ENCODE peak calls at places on chromosome 17, in ten cellular contexts. O is pancreas; B is CD8-positive, alpha-beta memory T cell; U is upper lobe of right lung; A is heart right ventricle; I is fibroblast of lung; T is naive thymus-derived CD4-positive, alpha-beta T cell; S is ascending aorta; R is neuronal stem cell; E is psoas muscle. M is an unnamed sample. For H3K27me3, the result is how much of the 10 kb centered on the place peaks cover.

GRCh38 chr17:67322039-67322787 is 44.2 kb downstream of the PSMD12 start:
- DNase-seq in O (no peak), B (no peak), U (no peak), A (no peak), I (no peak), T (no peak), S (no peak), R (peak), E (no peak), M (no peak)

GRCh38 chr17:9044796-9045470 is 23.6 kb downstream of the NTN1 start:
- DNase-seq in O (no peak), B (no peak), U (no peak), A (no peak), I (no peak), T (no peak), S (no peak), R (no peak), E (no peak), M (no peak)

GRCh38 chr17:8119575-8120519 is 1.5 kb upstream of the ALOXE3 start:
- DNase-seq in O (peak), B (peak), U (peak), A (peak), I (peak), T (peak), S (no peak), R (peak), E (peak), M (peak)

GRCh38 chr17:28460901-28461300 is 12.5 kb upstream of the SLC13A2 start:
- DNase-seq in O (no peak), B (no peak), U (no peak), A (no peak), I (no peak), T (no peak), S (no peak), R (no peak), E (no peak), M (no peak)

GRCh38 chr17:66275651-66276050 is 26.8 kb upstream of the PRKCA start:
- DNase-seq in O (no peak), B (no peak), U (no peak), A (no peak), I (peak), T (no peak), S (peak), R (no peak), E (no peak), M (no peak)

GRCh38 chr17:29412780-29413565 is 22.8 kb downstream of the TAOK1 start:
- DNase-seq in O (no peak), B (no peak), U (peak), A (no peak), I (peak), T (no peak), S (no peak), R (no peak), E (no peak), M (no peak)

GRCh38 chr17:45339646-45340605 is 23.1 kb upstream of the MAP3K14 start:
- DNase-seq in O (no peak), B (no peak), U (peak), A (no peak), I (no peak), T (no peak), S (peak), R (no peak), E (no peak), M (no peak)

GRCh38 chr17:83161298-83162034 is 82.1 kb downstream of the METRNL start:
- DNase-seq in O (no peak), B (no peak), U (peak), A (no peak), I (peak), T (no peak), S (no peak), R (no peak), E (no peak), M (no peak)

GRCh38 chr17:72387969-72388368 is 267.1 kb downstream of the SOX9 start:
- DNase-seq in O (no peak), B (no peak), U (no peak), A (no peak), I (no peak), T (no peak), S (no peak), R (no peak), E (no peak), M (no peak)

GRCh38 chr17:62919388-62919787 is 46.6 kb upstream of the TANC2 start:
- DNase-seq in O (no peak), B (no peak), U (no peak), A (no peak), I (peak), T (no peak), S (no peak), R (no peak), E (no peak), M (no peak)

GRCh38 chr17:48465884-48466283 is 35.9 kb upstream of the SKAP1 start:
- DNase-seq in O (no peak), B (no peak), U (no peak), A (no peak), I (no peak), T (no peak), S (no peak), R (no peak), E (no peak), M (no peak)

GRCh38 chr17:75723201-75723930 is 2.1 kb downstream of the ITGB4 start:
- DNase-seq in O (peak), B (no peak), U (no peak), A (no peak), I (no peak), T (no peak), S (no peak), R (no peak), E (no peak), M (no peak)
- H3K27me3 ChIP-seq in O (under half), B (under half), U (under half), A (under half), I (under half), T (under half), S (under half), R (half or more), E (under half), M (under half)

GRCh38 chr17:37047631-37048104 is 98.9 kb downstream of the AATF start:
- DNase-seq in O (peak), B (peak), U (peak), A (peak), I (peak), T (peak), S (peak), R (peak), E (peak), M (peak)

GRCh38 chr17:37043201-37043600 is 94.4 kb downstream of the AATF start:
- DNase-seq in O (no peak), B (no peak), U (no peak), A (no peak), I (no peak), T (no peak), S (no peak), R (no peak), E (no peak), M (no peak)

GRCh38 chr17:37048806-37049205 is 100.1 kb downstream of the AATF start:
- DNase-seq in O (no peak), B (no peak), U (no peak), A (no peak), I (no peak), T (no peak), S (no peak), R (no peak), E (no peak), M (no peak)

GRCh38 chr17:37041931-37042330 is 93.2 kb downstream of the AATF start:
- DNase-seq in O (no peak), B (no peak), U (no peak), A (no peak), I (no peak), T (no peak), S (no peak), R (no peak), E (no peak), M (no peak)

DNA sequence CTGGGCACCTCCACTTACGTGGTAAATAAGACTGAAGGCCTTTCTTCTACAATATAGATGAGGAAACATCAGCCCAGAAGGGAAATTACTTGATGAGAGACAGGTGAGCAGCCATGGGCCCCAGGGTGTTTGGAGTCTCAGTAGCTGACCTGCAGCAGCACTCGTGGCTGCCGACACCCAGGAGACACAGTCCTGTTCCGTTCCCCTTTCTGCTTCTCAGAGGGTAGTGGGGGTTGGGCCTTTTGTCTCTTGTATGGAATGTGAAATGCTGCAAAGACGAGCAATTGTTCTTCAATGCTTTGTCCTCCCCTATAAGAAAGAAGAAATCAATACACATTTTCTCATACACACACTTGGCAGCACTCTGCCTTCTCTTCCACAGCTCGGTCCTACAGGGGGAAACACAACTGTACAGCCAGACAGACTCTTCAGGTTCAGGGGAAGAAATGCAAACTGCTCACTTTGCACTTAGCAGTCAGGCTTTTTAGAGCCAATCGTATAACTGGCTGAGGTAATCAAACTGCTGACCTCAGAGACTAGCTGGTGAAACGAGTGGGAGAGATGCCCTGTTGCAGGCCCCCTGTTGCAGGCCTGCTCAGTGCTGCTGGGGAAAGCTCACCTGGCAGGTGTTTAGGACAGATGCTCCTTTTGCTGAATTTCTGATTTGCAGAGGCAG is 96.7 kb downstream of the AATF start:
- DNase-seq in O (no peak), B (no peak), U (no peak), A (no peak), I (no peak), T (no peak), S (no peak), R (peak), E (no peak), M (no peak)
- H3K4me3 ChIP-seq in O (no peak), B (no peak), U (no peak), A (no peak), I (no peak), T (no peak), S (no peak), R (no peak), E (no peak), M (no peak)

GRCh38 chr17:79191270-79191934 is 116.8 kb downstream of the ENGASE start:
- DNase-seq in O (no peak), B (no peak), U (no peak), A (no peak), I (no peak), T (no peak), S (no peak), R (no peak), E (no peak), M (no peak)
- H3K27me3 ChIP-seq in O (under half), B (under half), U (half or more), A (half or more), I (under half), T (under half), S (under half), R (half or more), E (half or more), M (under half)

DNA sequence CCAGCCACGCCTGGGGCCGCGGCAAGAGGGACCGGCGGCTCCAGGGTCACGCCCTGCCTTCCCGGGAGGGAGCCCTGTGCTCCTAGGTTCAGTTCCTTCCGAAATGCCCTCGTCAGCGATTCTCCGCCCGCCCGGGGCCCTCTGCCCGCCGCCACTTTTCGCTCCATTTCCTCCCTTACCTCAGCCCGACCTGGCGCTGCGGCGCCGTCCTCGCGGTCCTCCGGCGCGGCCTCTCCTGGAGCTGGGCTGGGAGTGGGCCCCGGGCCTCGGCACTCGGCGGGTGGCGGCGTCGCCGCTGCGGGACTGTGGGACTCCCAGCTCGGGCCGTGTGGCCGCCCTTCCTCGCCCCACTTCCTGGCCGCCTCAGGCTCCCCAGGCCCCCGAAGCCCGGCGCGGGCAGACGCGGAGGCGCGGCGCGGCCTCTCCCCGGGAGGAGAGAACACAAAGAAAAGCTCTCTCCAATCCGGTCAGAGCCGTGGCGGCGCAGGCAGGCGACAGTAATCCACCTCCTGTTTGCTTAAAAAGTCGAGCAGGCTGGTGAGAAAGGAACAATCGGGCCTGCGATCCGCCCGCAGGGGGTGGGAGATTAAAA is 1.6 kb downstream of the BAHCC1 start:
- DNase-seq in O (peak), B (peak), U (peak), A (no peak), I (peak), T (peak), S (no peak), R (no peak), E (peak), M (no peak)
- H3K4me3 ChIP-seq in O (peak), B (peak), U (peak), A (peak), I (peak), T (no peak), S (peak), R (peak), E (peak), M (peak)

M was measured in right atrium auricular region.